ENCODE peak calls at places on chromosomes 7 and 10, in nine cellular contexts. P, V, E, W, B, H, A, C and U are unnamed samples.

GRCh38 chr7:28960071-28960840 is 2.1 kb upstream of the TRIL start:
- DNase-seq in A (no peak), W (no peak), P (peak; percentile 29), B (no peak), H (no peak), C (no peak), V (no peak), E (no peak), U (no peak)

GRCh38 chr10:7957591-7957990 is 96.9 kb upstream of the GATA3 start:
- DNase-seq in E (no peak), P (no peak), H (no peak), W (no peak), A (no peak), B (no peak), C (no peak), V (no peak), U (no peak)

GRCh38 chr10:119221201-119221600 is 13.8 kb downstream of the GRK5 start:
- DNase-seq in H (no peak), P (no peak), A (no peak), C (no peak), V (no peak), W (no peak), B (no peak), E (no peak), U (no peak)

GRCh38 chr10:33734393-33735110 is 400.1 kb upstream of the NRP1 start:
- DNase-seq in H (no peak), W (no peak), V (no peak), A (no peak), B (no peak), E (no peak), P (no peak), C (no peak), U (no peak)

GRCh38 chr7:25179771-25180591 is 48.3 kb downstream of the NPVF start:
- DNase-seq in E (peak; percentile 83), C (peak; percentile 60), B (peak; percentile 81), P (peak; percentile 77), V (peak; percentile 95), A (peak; percentile 93), W (peak; percentile 93), H (peak; percentile 79), U (peak; percentile 89)

GRCh38 chr7:31922883-31923282 is 147.3 kb downstream of the PDE1C start:
- DNase-seq in P (no peak), B (no peak), V (no peak), C (no peak), H (no peak), A (no peak), E (no peak), W (no peak), U (no peak)

GRCh38 chr10:103968441-103969391 is 1.8 kb downstream of the SLK start:
- DNase-seq in C (no peak), A (no peak), P (no peak), H (no peak), V (no peak), E (no peak), W (no peak), B (no peak), U (no peak)

GRCh38 chr10:4473977-4474376 is 352.0 kb upstream of the AKR1E2 start:
- DNase-seq in P (no peak), E (no peak), B (no peak), H (no peak), V (no peak), W (no peak), C (no peak), A (no peak), U (no peak)

GRCh38 chr7:123824754-123825067 is 20.3 kb upstream of the HYAL4 start:
- DNase-seq in H (no peak), B (no peak), W (no peak), V (no peak), C (no peak), A (no peak), P (peak; percentile 16), E (no peak), U (no peak)

GRCh38 chr10:124126139-124126538 is 32.7 kb upstream of the CHST15 start:
- DNase-seq in B (no peak), C (no peak), H (no peak), E (no peak), W (no peak), V (no peak), P (no peak), A (no peak), U (no peak)

GRCh38 chr7:101315336-101315735 is 6.3 kb downstream of the IFT22 start:
- DNase-seq in A (peak; percentile 40), P (peak; percentile 66), E (no peak), H (peak; percentile 50), B (no peak), C (peak; percentile 31), W (peak; percentile 34), V (peak; percentile 57), U (no peak)

GRCh38 chr7:17130281-17131059 is 168.0 kb upstream of the AHR start:
- DNase-seq in P (peak; percentile 63), E (no peak), W (no peak), C (peak; percentile 23), A (no peak), V (no peak), H (peak; percentile 97), B (no peak), U (no peak)

GRCh38 chr7:29017666-29018065 is 59.5 kb upstream of the TRIL start:
- DNase-seq in B (no peak), V (no peak), H (no peak), P (no peak), C (no peak), W (no peak), A (no peak), E (no peak), U (no peak)

GRCh38 chr10:94193466-94193924 is 169.2 kb downstream of the NOC3L start:
- DNase-seq in A (no peak), B (no peak), V (no peak), E (no peak), P (no peak), C (peak; percentile 78), H (no peak), W (no peak), U (no peak)

GRCh38 chr10:121695731-121696464 is 97.7 kb upstream of the FGFR2 start:
- DNase-seq in W (no peak), V (no peak), A (no peak), P (peak; percentile 70), C (no peak), E (no peak), H (no peak), B (no peak), U (no peak)

GRCh38 chr10:28738200-28738599 is 60.9 kb downstream of the BAMBI start:
- DNase-seq in E (no peak), H (no peak), B (no peak), P (no peak), C (no peak), A (no peak), W (no peak), V (no peak), U (no peak)

GRCh38 chr7:139730746-139731612 is 46.8 kb downstream of the HIPK2 start:
- DNase-seq in P (no peak), W (no peak), C (peak; percentile 47), H (no peak), A (no peak), V (no peak), B (no peak), E (no peak), U (no peak)

GRCh38 chr7:23696916-23697441 is 13.0 kb upstream of the STK31 start:
- DNase-seq in W (peak; percentile 26), P (peak; percentile 71), B (no peak), H (peak; percentile 69), A (peak; percentile 48), V (peak; percentile 57), E (peak; percentile 19), C (peak; percentile 51), U (no peak)

GRCh38 chr7:24609059-24609458 is 35.8 kb downstream of the PALS2 start:
- DNase-seq in E (no peak), C (no peak), W (no peak), P (peak; percentile 45), B (no peak), H (no peak), V (no peak), A (no peak), U (no peak)

GRCh38 chr7:98470131-98470985 is 69.5 kb upstream of the BAIAP2L1 start:
- DNase-seq in W (no peak), P (no peak), A (no peak), C (no peak), B (no peak), V (peak; percentile 7), E (no peak), H (peak; percentile 15), U (no peak)

GRCh38 chr7:41096921-41097320 is 606.0 kb downstream of the INHBA start:
- DNase-seq in W (no peak), H (no peak), A (no peak), B (no peak), V (no peak), P (peak; percentile 32), C (no peak), E (no peak), U (no peak)

GRCh38 chr7:66929935-66930334 is 8.9 kb downstream of the TMEM248 start:
- DNase-seq in V (no peak), W (no peak), E (no peak), C (no peak), A (no peak), P (no peak), B (no peak), H (no peak), U (no peak)